ENCODE peak calls at places on chromosomes 3 and 15, in four cellular contexts. L is skeletal muscle cell, A is fibroblast of the aortic adventitia, Y is right atrium auricular region. K is an unnamed sample.

GRCh38 chr3:141380987-141381386 is 12.7 kb downstream of the ZBTB38 start:
- DNase-seq in Y (no peak), L (no peak), A (no peak), K (no peak)

GRCh38 chr15:98996619-98997018 is 11.0 kb downstream of the PGPEP1L start:
- DNase-seq in A (no peak), Y (no peak), L (no peak), K (no peak)

GRCh38 chr15:100041380-100041779 is 300.4 kb downstream of the ADAMTS17 start:
- DNase-seq in A (no peak), Y (no peak), L (no peak), K (no peak)

GRCh38 chr15:59303641-59304433 is 68.8 kb downstream of the MYO1E start:
- DNase-seq in L (no peak), Y (no peak), A (no peak), K (no peak)

GRCh38 chr3:126287171-126287535 is 70.1 kb downstream of the KLF15 start:
- DNase-seq in A (no peak), Y (no peak), L (no peak), K (no peak)

GRCh38 chr3:122660575-122660974 is 20.1 kb upstream of the PARP14 start:
- DNase-seq in L (no peak), Y (no peak), A (no peak), K (no peak)

GRCh38 chr15:58743161-58743502 is 6.4 kb downstream of the ADAM10 start:
- DNase-seq in Y (no peak), A (no peak), L (no peak), K (no peak)

GRCh38 chr3:86787091-86787490 is 203.9 kb downstream of the VGLL3 start:
- DNase-seq in A (peak), Y (no peak), L (no peak), K (no peak)

GRCh38 chr15:26838742-26839460 is 28.0 kb upstream of the GABRA5 start:
- DNase-seq in A (no peak), Y (no peak), L (no peak), K (no peak)

GRCh38 chr15:24848050-24848449 is 106.7 kb upstream of the SNRPN start:
- DNase-seq in L (no peak), A (peak), Y (no peak), K (no peak)

GRCh38 chr15:78988361-78988911 is 43.6 kb upstream of the CTSH start:
- DNase-seq in L (peak), A (peak), Y (peak), K (peak)

GRCh38 chr3:27714692-27715453 is 7.2 kb downstream of the EOMES start:
- DNase-seq in L (no peak), A (no peak), Y (no peak), K (no peak)

GRCh38 chr3:16906679-16907078 is 21.9 kb downstream of the PLCL2 start:
- DNase-seq in Y (no peak), L (no peak), A (peak), K (no peak)

GRCh38 chr3:60809857-60810256 is 441.4 kb downstream of the FHIT start:
- DNase-seq in A (peak), L (peak), Y (no peak), K (peak)

GRCh38 chr15:78859971-78860733 is 12.5 kb upstream of the MORF4L1 start:
- DNase-seq in Y (peak), L (peak), A (peak), K (peak)

GRCh38 chr15:45522179-45522930 is at the start of gene SLC30A4:
- DNase-seq in A (peak), L (peak), Y (peak), K (no peak)

GRCh38 chr3:171565133-171565532 is 104.9 kb upstream of the TNIK start:
- DNase-seq in Y (no peak), L (no peak), A (no peak), K (no peak)

GRCh38 chr15:40334941-40335795 is 5.6 kb downstream of the CCDC9B start:
- DNase-seq in Y (no peak), A (no peak), L (no peak), K (no peak)

GRCh38 chr3:159273608-159274007 is 471.8 kb downstream of the MFSD1 start:
- DNase-seq in A (peak), Y (no peak), L (no peak), K (no peak)

GRCh38 chr3:43854916-43855315 is 164.2 kb downstream of the ABHD5 start:
- DNase-seq in Y (no peak), L (no peak), A (no peak), K (no peak)

GRCh38 chr3:72888546-72889309 is 882 bp downstream of the GXYLT2 start:
- DNase-seq in Y (no peak), L (no peak), A (peak), K (no peak)

GRCh38 chr15:93271871-93272270 is 182.9 kb upstream of the RGMA start:
- DNase-seq in A (no peak), L (no peak), Y (no peak), K (no peak)

GRCh38 chr15:67186226-67186649 is 68.2 kb downstream of the AAGAB start:
- DNase-seq in A (peak), Y (peak), L (no peak), K (no peak)

GRCh38 chr3:61574854-61575253 is 13.5 kb downstream of the PTPRG start:
- DNase-seq in Y (no peak), A (peak), L (peak), K (peak)

GRCh38 chr3:47005212-47006144 is 26.0 kb downstream of the NBEAL2 start:
- DNase-seq in Y (no peak), A (no peak), L (no peak), K (no peak)

GRCh38 chr3:139686206-139686605 is 8.4 kb upstream of the NMNAT3 start:
- DNase-seq in A (no peak), Y (no peak), L (no peak), K (no peak)

GRCh38 chr15:94744080-94744793 is 512.9 kb downstream of the MCTP2 start:
- DNase-seq in A (no peak), Y (no peak), L (no peak), K (no peak)

GRCh38 chr3:124033360-124034015 is 41.6 kb upstream of the ROPN1 start:
- DNase-seq in Y (no peak), A (no peak), L (no peak), K (no peak)

GRCh38 chr3:170463011-170463410 is 44.3 kb downstream of the CLDN11 start:
- DNase-seq in A (no peak), Y (no peak), L (no peak), K (no peak)

GRCh38 chr3:74009961-74010859 is 385.5 kb upstream of the PDZRN3 start:
- DNase-seq in A (no peak), Y (no peak), L (no peak), K (no peak)

GRCh38 chr15:22780267-22780666 is 6.2 kb upstream of the NIPA1 start:
- DNase-seq in L (no peak), Y (no peak), A (peak), K (no peak)

GRCh38 chr3:12239301-12239700 is 49.6 kb upstream of the PPARG start:
- DNase-seq in A (peak), Y (peak), L (no peak), K (no peak)

GRCh38 chr3:41912280-41912679 is 49.6 kb downstream of the ULK4 start:
- DNase-seq in A (no peak), L (no peak), Y (no peak), K (no peak)
- H3K4me3 ChIP-seq in A (no peak), L (no peak), Y (no peak), K (no peak)

DNA sequence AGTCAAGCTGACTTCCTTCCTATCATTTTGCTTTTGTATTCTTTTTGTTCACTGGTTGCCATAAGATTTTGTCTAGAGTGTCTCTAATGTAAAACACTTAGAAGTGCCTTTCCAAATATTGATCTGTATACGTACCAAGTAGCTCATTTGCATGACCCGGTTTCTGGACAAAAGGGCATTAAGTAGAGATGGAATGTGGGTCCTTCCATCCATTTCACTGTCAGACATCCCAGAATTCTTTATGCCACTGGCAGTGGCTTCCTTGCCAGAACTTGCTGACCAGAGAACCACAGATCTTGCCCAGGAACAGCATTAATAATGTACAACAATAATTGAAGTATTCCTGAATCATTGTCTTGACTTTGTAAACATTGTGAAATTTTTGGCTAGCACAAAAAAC is 63.7 kb downstream of the PEX5L start:
- DNase-seq in A (peak), L (no peak), Y (no peak), K (no peak)
- H3K4me3 ChIP-seq in A (no peak), L (no peak), Y (no peak), K (no peak)

DNA sequence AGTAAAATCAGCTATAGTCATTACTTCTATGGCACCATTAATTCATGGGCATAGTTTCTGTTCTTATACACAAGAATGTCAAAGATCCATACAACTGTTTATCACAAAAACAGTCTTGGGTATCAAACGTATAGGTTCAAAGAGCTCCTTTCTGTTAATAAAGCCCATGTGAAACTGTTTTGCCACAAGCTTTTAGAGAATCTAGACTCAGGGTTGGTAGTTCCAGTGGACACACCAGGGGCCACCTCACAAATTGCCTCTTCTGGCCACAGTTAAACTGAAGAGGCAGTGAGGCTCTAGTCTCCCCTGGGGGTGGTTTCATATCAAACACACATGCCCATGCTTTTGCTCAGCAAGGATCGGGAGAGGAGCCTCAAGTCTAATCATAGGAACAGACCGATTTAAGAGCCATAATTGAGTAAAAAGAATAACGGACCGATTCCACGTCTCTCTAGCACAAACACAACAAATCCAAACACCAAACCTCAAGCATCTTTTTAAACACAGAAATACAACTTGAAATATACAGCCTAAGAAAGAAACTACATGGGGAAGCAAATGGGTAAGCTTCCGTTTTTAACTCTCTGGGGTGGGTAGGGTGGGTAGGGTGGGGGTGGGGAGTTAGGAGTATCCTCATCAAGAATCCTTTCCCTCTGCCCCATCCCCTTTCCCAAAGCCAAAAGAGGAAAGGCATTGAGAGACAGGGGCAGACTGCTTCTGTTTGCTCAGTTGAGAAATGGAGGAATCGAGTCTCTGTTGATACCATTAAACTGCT is 443.3 kb downstream of the MAGI1 start:
- DNase-seq in Y (no peak), A (no peak), L (no peak), K (no peak)
- H3K4me3 ChIP-seq in Y (no peak), A (no peak), L (no peak), K (no peak)

GRCh38 chr15:101120961-101121360 is 130.9 kb downstream of the CHSY1 start:
- DNase-seq in Y (no peak), L (no peak), A (no peak), K (no peak)

GRCh38 chr15:101123222-101123910 is 128.5 kb downstream of the CHSY1 start:
- DNase-seq in Y (no peak), A (peak), L (no peak), K (peak)

GRCh38 chr15:101122806-101123205 is 129.0 kb downstream of the CHSY1 start:
- DNase-seq in L (no peak), A (no peak), Y (no peak), K (no peak)

GRCh38 chr15:101121511-101122090 is 130.2 kb downstream of the CHSY1 start:
- DNase-seq in A (peak), Y (peak), L (no peak), K (no peak)

GRCh38 chr15:101122266-101122665 is 129.6 kb downstream of the CHSY1 start:
- DNase-seq in A (no peak), Y (no peak), L (no peak), K (no peak)
- H3K4me3 ChIP-seq in A (no peak), Y (peak), L (no peak), K (no peak)

DNA sequence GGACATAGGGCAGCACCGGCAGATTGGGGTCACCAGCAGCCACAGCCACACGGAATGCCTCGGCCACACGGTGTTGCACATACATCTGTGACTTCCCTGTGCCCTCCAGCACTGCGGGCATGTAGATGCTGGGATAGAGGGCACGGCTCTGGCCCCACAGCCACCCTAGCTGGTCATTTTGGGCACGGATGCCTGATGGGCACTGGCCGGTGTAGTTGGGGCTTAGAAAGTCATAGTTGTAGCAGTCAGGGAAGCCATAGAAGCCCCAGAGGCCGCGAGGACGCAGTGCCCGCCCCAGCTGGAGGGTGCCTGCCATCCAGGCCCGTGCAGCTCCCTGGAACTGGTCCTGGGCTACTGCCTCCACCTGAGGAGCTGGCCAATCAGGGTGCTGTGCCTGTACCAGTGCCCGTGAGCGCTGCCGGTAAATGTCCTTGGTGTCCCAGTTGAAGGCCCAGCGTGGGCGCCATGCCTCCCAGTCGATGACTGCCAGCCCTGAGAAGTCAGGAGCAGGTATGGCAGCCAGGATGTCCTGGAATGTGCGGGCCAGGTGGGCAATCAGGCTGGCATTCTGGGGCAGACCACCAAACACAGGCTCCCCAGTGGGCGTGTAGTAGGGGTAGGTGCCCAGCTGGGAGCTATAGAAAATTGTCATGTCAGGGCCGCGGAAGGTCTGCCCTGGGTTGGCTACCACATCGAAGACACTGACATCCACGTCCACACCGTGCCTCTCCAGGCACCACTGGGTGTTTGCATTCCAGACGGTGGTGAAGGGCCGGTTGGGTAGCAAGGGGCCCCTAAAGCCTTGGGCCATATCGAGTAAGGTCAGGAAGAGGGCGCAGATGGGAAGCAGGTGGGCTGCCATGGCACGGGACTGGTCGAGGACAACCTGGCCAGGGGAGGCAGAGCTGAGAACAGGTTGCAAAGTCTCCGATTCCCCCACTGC is 1.0 kb downstream of the HYAL1 start:
- DNase-seq in A (no peak), L (no peak), Y (no peak), K (no peak)
- H3K4me3 ChIP-seq in A (no peak), L (no peak), Y (peak), K (no peak)

GRCh38 chr15:48176957-48177356 is 1.1 kb downstream of the MYEF2 start:
- DNase-seq in Y (no peak), A (no peak), L (no peak), K (no peak)
- H3K4me3 ChIP-seq in Y (peak), A (no peak), L (peak), K (no peak)

K was measured in AG09309.